ENCODE peak calls at places on chromosomes 4 and X, in six cellular contexts. One of them, this sample, is unnamed.

GRCh38 chr4:17165256-17165655 is 266.8 kb upstream of the LDB2 start:
- DNase-seq in GM12892: no peak
- DNase-seq in suprapubic skin: no peak
- DNase-seq in GM23338: no peak
- DNase-seq in spleen: no peak
- DNase-seq in K562: no peak
- DNase-seq in this sample: no peak

GRCh38 chr4:189202869-189203271 is 737.8 kb upstream of the FRG1 start:
- DNase-seq in GM12892: no peak
- DNase-seq in suprapubic skin: no peak
- DNase-seq in GM23338: peak; percentile 2
- DNase-seq in spleen: no peak
- DNase-seq in K562: no peak
- DNase-seq in this sample: no peak

GRCh38 chr4:3414421-3415279 is 27.1 kb upstream of the HGFAC start:
- DNase-seq in GM12892: no peak
- DNase-seq in suprapubic skin: peak; percentile 49
- DNase-seq in GM23338: no peak
- DNase-seq in spleen: peak; percentile 67
- DNase-seq in K562: no peak
- DNase-seq in this sample: no peak

GRCh38 chr4:44848466-44848865 is 122.1 kb upstream of the GNPDA2 start:
- DNase-seq in GM12892: no peak
- DNase-seq in suprapubic skin: no peak
- DNase-seq in GM23338: no peak
- DNase-seq in spleen: no peak
- DNase-seq in K562: no peak
- DNase-seq in this sample: no peak

GRCh38 chrX:19647731-19648588 is 132.7 kb upstream of the MAP3K15 start:
- DNase-seq in GM12892: no peak
- DNase-seq in suprapubic skin: no peak
- DNase-seq in GM23338: no peak
- DNase-seq in spleen: no peak
- DNase-seq in K562: no peak
- DNase-seq in this sample: no peak

GRCh38 chrX:133305348-133305747 is 87.2 kb upstream of the TFDP3 start:
- DNase-seq in GM12892: no peak
- DNase-seq in suprapubic skin: no peak
- DNase-seq in GM23338: no peak
- DNase-seq in spleen: no peak
- DNase-seq in K562: no peak
- DNase-seq in this sample: no peak

GRCh38 chr4:6331018-6331417 is 61.4 kb downstream of the WFS1 start:
- DNase-seq in GM12892: peak; percentile 46
- DNase-seq in suprapubic skin: no peak
- DNase-seq in GM23338: peak; percentile 73
- DNase-seq in spleen: no peak
- DNase-seq in K562: peak; percentile 61
- DNase-seq in this sample: no peak

GRCh38 chr4:136928957-136929411 is 603.3 kb downstream of the PCDH18 start:
- DNase-seq in GM12892: no peak
- DNase-seq in suprapubic skin: no peak
- DNase-seq in GM23338: no peak
- DNase-seq in spleen: no peak
- DNase-seq in K562: no peak
- DNase-seq in this sample: no peak

GRCh38 chr4:2343476-2343875 is 75.0 kb downstream of the ZFYVE28 start:
- DNase-seq in GM12892: no peak
- DNase-seq in suprapubic skin: peak; percentile 38
- DNase-seq in GM23338: no peak
- DNase-seq in spleen: peak; percentile 29
- DNase-seq in K562: no peak
- DNase-seq in this sample: no peak

GRCh38 chrX:17595456-17596035 is 141.7 kb upstream of the SCML1 start:
- DNase-seq in GM12892: no peak
- DNase-seq in suprapubic skin: no peak
- DNase-seq in GM23338: no peak
- DNase-seq in spleen: no peak
- DNase-seq in K562: no peak
- DNase-seq in this sample: no peak

GRCh38 chr4:87005369-87005689 is 70.5 kb downstream of the AFF1 start:
- DNase-seq in GM12892: no peak
- DNase-seq in suprapubic skin: no peak
- DNase-seq in GM23338: no peak
- DNase-seq in spleen: no peak
- DNase-seq in K562: no peak
- DNase-seq in this sample: no peak

GRCh38 chr4:78293841-78294301 is 236.7 kb downstream of the FRAS1 start:
- DNase-seq in GM12892: no peak
- DNase-seq in suprapubic skin: no peak
- DNase-seq in GM23338: no peak
- DNase-seq in spleen: no peak
- DNase-seq in K562: no peak
- DNase-seq in this sample: no peak

GRCh38 chrX:82677281-82677680 is 830.8 kb upstream of the POU3F4 start:
- DNase-seq in GM12892: no peak
- DNase-seq in suprapubic skin: no peak
- DNase-seq in GM23338: no peak
- DNase-seq in spleen: no peak
- DNase-seq in K562: no peak
- DNase-seq in this sample: no peak

GRCh38 chr4:65383589-65384305 is 286.5 kb downstream of the EPHA5 start:
- DNase-seq in GM12892: no peak
- DNase-seq in suprapubic skin: no peak
- DNase-seq in GM23338: no peak
- DNase-seq in spleen: no peak
- DNase-seq in K562: no peak
- DNase-seq in this sample: no peak

GRCh38 chr4:149914521-149915115 is 99.0 kb upstream of the IQCM start:
- DNase-seq in GM12892: peak; percentile 2
- DNase-seq in suprapubic skin: no peak
- DNase-seq in GM23338: peak; percentile 83
- DNase-seq in spleen: no peak
- DNase-seq in K562: peak; percentile 46
- DNase-seq in this sample: no peak

GRCh38 chr4:188624370-188624769 is 485.1 kb downstream of the TRIML1 start:
- DNase-seq in GM12892: no peak
- DNase-seq in suprapubic skin: no peak
- DNase-seq in GM23338: no peak
- DNase-seq in spleen: no peak
- DNase-seq in K562: no peak
- DNase-seq in this sample: no peak

GRCh38 chr4:1336079-1336478 is 10.9 kb upstream of the UVSSA start:
- DNase-seq in GM12892: no peak
- DNase-seq in suprapubic skin: no peak
- DNase-seq in GM23338: no peak
- DNase-seq in spleen: peak; percentile 27
- DNase-seq in K562: no peak
- DNase-seq in this sample: no peak

GRCh38 chrX:100600340-100600739 is 15.6 kb downstream of the TNMD start:
- DNase-seq in GM12892: no peak
- DNase-seq in suprapubic skin: no peak
- DNase-seq in GM23338: no peak
- DNase-seq in spleen: no peak
- DNase-seq in K562: no peak
- DNase-seq in this sample: no peak

GRCh38 chrX:125150231-125150630 is 169.4 kb upstream of the TEX13C start:
- DNase-seq in GM12892: no peak
- DNase-seq in suprapubic skin: no peak
- DNase-seq in GM23338: no peak
- DNase-seq in spleen: no peak
- DNase-seq in K562: no peak
- DNase-seq in this sample: no peak

GRCh38 chr4:11495291-11495690 is 66.6 kb upstream of the HS3ST1 start:
- DNase-seq in GM12892: no peak
- DNase-seq in suprapubic skin: no peak
- DNase-seq in GM23338: no peak
- DNase-seq in spleen: no peak
- DNase-seq in K562: no peak
- DNase-seq in this sample: no peak

GRCh38 chr4:179325181-179325580 is 1882.9 kb upstream of the AGA start:
- DNase-seq in GM12892: no peak
- DNase-seq in suprapubic skin: no peak
- DNase-seq in GM23338: no peak
- DNase-seq in spleen: no peak
- DNase-seq in K562: no peak
- DNase-seq in this sample: no peak

GRCh38 chrX:11580789-11581188 is 84.9 kb downstream of the ARHGAP6 start:
- DNase-seq in GM12892: no peak
- DNase-seq in suprapubic skin: no peak
- DNase-seq in GM23338: no peak
- DNase-seq in spleen: no peak
- DNase-seq in K562: no peak
- DNase-seq in this sample: no peak

GRCh38 chr4:76459291-76459723 is 24.3 kb downstream of the SHROOM3 start:
- DNase-seq in GM12892: no peak
- DNase-seq in suprapubic skin: no peak
- DNase-seq in GM23338: peak; percentile 97
- DNase-seq in spleen: no peak
- DNase-seq in K562: no peak
- DNase-seq in this sample: no peak

GRCh38 chr4:144399927-144400326 is 246.0 kb upstream of the HHIP start:
- DNase-seq in GM12892: no peak
- DNase-seq in suprapubic skin: no peak
- DNase-seq in GM23338: no peak
- DNase-seq in spleen: no peak
- DNase-seq in K562: no peak
- DNase-seq in this sample: no peak

GRCh38 chrX:49042581-49043219 is 457 bp downstream of the TFE3 start:
- DNase-seq in GM12892: no peak
- DNase-seq in suprapubic skin: no peak
- DNase-seq in GM23338: no peak
- DNase-seq in spleen: no peak
- DNase-seq in K562: no peak
- DNase-seq in this sample: no peak

GRCh38 chr4:69896530-69897116 is 34.2 kb upstream of the CSN1S1 start:
- DNase-seq in GM12892: no peak
- DNase-seq in suprapubic skin: no peak
- DNase-seq in GM23338: peak; percentile 53
- DNase-seq in spleen: no peak
- DNase-seq in K562: no peak
- DNase-seq in this sample: no peak

DNA sequence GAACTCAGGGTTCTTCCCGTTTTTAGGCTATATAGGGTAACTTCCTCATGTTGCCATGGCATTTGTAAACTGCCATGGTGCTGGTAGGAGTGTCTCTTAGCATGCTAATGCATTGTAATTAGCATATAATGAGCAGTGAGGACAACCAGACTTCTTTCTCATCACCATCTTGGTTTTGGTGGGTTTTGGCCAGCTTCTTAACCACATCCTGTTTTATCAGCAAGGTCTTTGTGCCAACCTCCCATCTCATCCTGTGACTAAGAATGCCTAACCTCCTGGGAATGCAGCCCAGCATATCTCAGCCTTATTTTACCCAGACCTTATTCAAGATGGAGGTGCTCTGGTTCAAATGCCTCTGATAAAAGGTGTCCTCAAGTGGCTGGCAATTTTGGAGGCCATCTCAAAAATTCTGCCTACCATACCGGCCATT is 213.1 kb upstream of the VEGFC start:
- DNase-seq in GM12892: no peak
- DNase-seq in suprapubic skin: no peak
- DNase-seq in GM23338: no peak
- DNase-seq in spleen: no peak
- DNase-seq in K562: no peak
- DNase-seq in this sample: no peak
- TF ChIP-seq POLR2AphosphoS5 in GM12892: no peak
- TF ChIP-seq POLR2AphosphoS5 in suprapubic skin: no peak
- TF ChIP-seq POLR2AphosphoS5 in GM23338: no peak
- TF ChIP-seq POLR2AphosphoS5 in spleen: no peak
- TF ChIP-seq POLR2AphosphoS5 in K562: no peak
- TF ChIP-seq POLR2AphosphoS5 in this sample: no peak

GRCh38 chrX:130803537-130803936 is 99.5 kb downstream of the ENOX2 start:
- DNase-seq in GM12892: no peak
- DNase-seq in suprapubic skin: no peak
- DNase-seq in GM23338: no peak
- DNase-seq in spleen: no peak
- DNase-seq in K562: no peak
- DNase-seq in this sample: no peak
- TF ChIP-seq POLR2AphosphoS5 in GM12892: no peak
- TF ChIP-seq POLR2AphosphoS5 in suprapubic skin: no peak
- TF ChIP-seq POLR2AphosphoS5 in GM23338: no peak
- TF ChIP-seq POLR2AphosphoS5 in spleen: no peak
- TF ChIP-seq POLR2AphosphoS5 in K562: no peak
- TF ChIP-seq POLR2AphosphoS5 in this sample: no peak

DNA sequence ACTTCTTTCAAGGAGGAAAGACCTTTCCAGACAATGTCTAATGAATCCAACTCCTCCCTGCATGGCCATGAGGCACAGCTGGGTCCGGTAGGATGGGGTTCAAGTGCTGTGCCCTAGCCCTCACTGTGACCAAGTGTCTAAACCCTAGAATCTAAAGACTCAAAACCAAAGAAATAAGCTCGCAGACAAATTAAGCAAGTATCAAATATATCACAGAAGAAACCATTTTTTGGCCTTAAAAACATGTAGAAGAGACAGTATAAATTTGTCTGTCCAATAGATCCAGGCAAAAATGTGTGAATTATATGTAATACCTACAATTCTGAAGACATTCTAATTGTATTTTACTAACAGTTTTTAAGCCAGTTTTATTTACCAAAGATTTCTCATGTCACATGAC is 56.4 kb upstream of the WDR17 start:
- DNase-seq in GM12892: no peak
- DNase-seq in suprapubic skin: no peak
- DNase-seq in GM23338: no peak
- DNase-seq in spleen: no peak
- DNase-seq in K562: no peak
- DNase-seq in this sample: no peak
- TF ChIP-seq POLR2AphosphoS5 in GM12892: no peak
- TF ChIP-seq POLR2AphosphoS5 in suprapubic skin: no peak
- TF ChIP-seq POLR2AphosphoS5 in GM23338: no peak
- TF ChIP-seq POLR2AphosphoS5 in spleen: no peak
- TF ChIP-seq POLR2AphosphoS5 in K562: no peak
- TF ChIP-seq POLR2AphosphoS5 in this sample: no peak

DNA sequence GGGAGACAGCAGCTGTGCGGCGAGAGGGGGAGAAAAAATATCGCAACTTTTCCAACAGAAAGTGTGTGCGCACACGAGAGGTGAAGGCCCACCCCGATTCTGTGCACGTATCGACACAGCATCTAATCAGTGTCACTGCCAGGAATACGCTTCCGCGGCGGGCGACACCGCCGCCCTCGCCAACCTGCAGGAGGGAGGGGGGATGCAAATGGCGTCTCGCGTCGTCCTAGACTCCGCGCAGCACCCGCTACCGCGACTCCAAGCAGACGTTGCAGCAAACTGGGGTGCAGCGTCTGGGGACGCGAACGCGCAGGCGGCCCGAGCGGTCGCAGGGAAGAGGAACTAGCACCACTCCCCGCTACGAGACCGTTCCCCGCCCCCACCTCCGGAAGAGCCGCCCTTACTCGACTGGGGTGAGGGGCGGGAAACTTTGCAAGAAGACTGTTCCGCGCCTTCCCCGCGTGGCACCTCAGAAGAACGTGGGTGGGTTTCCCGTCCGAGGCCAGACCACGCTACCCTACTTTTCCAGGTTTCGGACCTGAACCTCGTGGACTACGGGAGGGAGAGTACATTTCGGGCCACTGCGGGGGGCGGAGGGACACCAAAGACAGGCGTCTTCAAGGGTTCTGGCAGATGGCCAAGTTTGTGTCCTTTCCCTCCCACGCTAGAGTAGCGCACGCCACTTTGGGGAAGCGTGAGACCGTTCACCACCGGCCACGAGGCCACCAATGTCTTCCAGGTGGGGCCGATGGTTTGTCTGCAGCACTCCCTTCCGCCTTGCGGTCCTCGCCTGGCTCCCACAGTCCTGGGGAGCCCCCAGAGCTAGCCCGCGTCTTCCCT is 77.9 kb upstream of the BCOR start:
- DNase-seq in GM12892: no peak
- DNase-seq in suprapubic skin: no peak
- DNase-seq in GM23338: peak; percentile 42
- DNase-seq in spleen: peak; percentile 97
- DNase-seq in K562: peak; percentile 56
- DNase-seq in this sample: no peak
- TF ChIP-seq POLR2AphosphoS5 in GM12892: peak; percentile 86
- TF ChIP-seq POLR2AphosphoS5 in suprapubic skin: no peak
- TF ChIP-seq POLR2AphosphoS5 in GM23338: no peak
- TF ChIP-seq POLR2AphosphoS5 in spleen: peak; percentile 91
- TF ChIP-seq POLR2AphosphoS5 in K562: peak; percentile 67
- TF ChIP-seq POLR2AphosphoS5 in this sample: no peak

This sample was measured in vagina.